ENCODE peak calls at places on chromosomes 7 and 10, in seven cellular contexts. One of them, this sample, is unnamed.

GRCh38 chr10:6833458-6834011 is 253.5 kb upstream of the PRKCQ start:
- DNase-seq in trophoblast cell: no peak
- DNase-seq in IMR-90: no peak
- DNase-seq in neuronal stem cell: no peak
- DNase-seq in mesendoderm: no peak
- DNase-seq in mesenchymal stem cell: no peak
- DNase-seq in H1: no peak
- DNase-seq in this sample: no peak

GRCh38 chr7:82736633-82737032 is 293.1 kb upstream of the CACNA2D1 start:
- DNase-seq in neuronal stem cell: no peak
- DNase-seq in H1: no peak
- DNase-seq in mesendoderm: no peak
- DNase-seq in trophoblast cell: no peak
- DNase-seq in mesenchymal stem cell: no peak
- DNase-seq in IMR-90: no peak
- DNase-seq in this sample: no peak

GRCh38 chr10:11493646-11494045 is 117.8 kb downstream of the USP6NL start:
- DNase-seq in neuronal stem cell: no peak
- DNase-seq in H1: no peak
- DNase-seq in IMR-90: no peak
- DNase-seq in mesendoderm: no peak
- DNase-seq in trophoblast cell: no peak
- DNase-seq in mesenchymal stem cell: no peak
- DNase-seq in this sample: no peak

GRCh38 chr7:99782012-99782953 is 1.7 kb downstream of the CYP3A4 start:
- DNase-seq in mesendoderm: no peak
- DNase-seq in mesenchymal stem cell: no peak
- DNase-seq in trophoblast cell: peak
- DNase-seq in neuronal stem cell: no peak
- DNase-seq in H1: no peak
- DNase-seq in IMR-90: no peak
- DNase-seq in this sample: no peak

GRCh38 chr7:142587578-142588191 is 161.6 kb upstream of the PRSS1 start:
- DNase-seq in mesendoderm: peak
- DNase-seq in H1: no peak
- DNase-seq in mesenchymal stem cell: peak
- DNase-seq in trophoblast cell: peak
- DNase-seq in IMR-90: peak
- DNase-seq in neuronal stem cell: peak
- DNase-seq in this sample: peak

GRCh38 chr7:3283130-3283704 is 17.8 kb upstream of the SDK1 start:
- DNase-seq in trophoblast cell: no peak
- DNase-seq in IMR-90: no peak
- DNase-seq in mesendoderm: no peak
- DNase-seq in H1: no peak
- DNase-seq in neuronal stem cell: no peak
- DNase-seq in mesenchymal stem cell: no peak
- DNase-seq in this sample: no peak

GRCh38 chr10:124691448-124692435 is 52.4 kb downstream of the FAM53B start:
- DNase-seq in mesenchymal stem cell: no peak
- DNase-seq in trophoblast cell: no peak
- DNase-seq in neuronal stem cell: no peak
- DNase-seq in mesendoderm: no peak
- DNase-seq in IMR-90: no peak
- DNase-seq in H1: no peak
- DNase-seq in this sample: no peak

GRCh38 chr10:78815702-78816334 is 252.9 kb upstream of the ZMIZ1 start:
- DNase-seq in mesenchymal stem cell: no peak
- DNase-seq in trophoblast cell: no peak
- DNase-seq in H1: no peak
- DNase-seq in neuronal stem cell: no peak
- DNase-seq in mesendoderm: no peak
- DNase-seq in IMR-90: no peak
- DNase-seq in this sample: no peak

GRCh38 chr7:4633012-4633411 is 49.1 kb upstream of the FOXK1 start:
- DNase-seq in mesenchymal stem cell: no peak
- DNase-seq in neuronal stem cell: no peak
- DNase-seq in trophoblast cell: peak
- DNase-seq in H1: no peak
- DNase-seq in mesendoderm: peak
- DNase-seq in IMR-90: peak
- DNase-seq in this sample: peak

GRCh38 chr10:59668081-59668480 is 41.6 kb downstream of the SLC16A9 start:
- DNase-seq in trophoblast cell: no peak
- DNase-seq in mesenchymal stem cell: peak
- DNase-seq in mesendoderm: peak
- DNase-seq in neuronal stem cell: no peak
- DNase-seq in IMR-90: no peak
- DNase-seq in H1: no peak
- DNase-seq in this sample: no peak

GRCh38 chr7:21746949-21747348 is 198.8 kb downstream of the CDCA7L start:
- DNase-seq in IMR-90: no peak
- DNase-seq in H1: no peak
- DNase-seq in mesendoderm: no peak
- DNase-seq in trophoblast cell: no peak
- DNase-seq in neuronal stem cell: no peak
- DNase-seq in mesenchymal stem cell: no peak
- DNase-seq in this sample: no peak

GRCh38 chr10:92938846-92939245 is 90.5 kb downstream of the EXOC6 start:
- DNase-seq in mesenchymal stem cell: no peak
- DNase-seq in neuronal stem cell: no peak
- DNase-seq in mesendoderm: no peak
- DNase-seq in trophoblast cell: no peak
- DNase-seq in IMR-90: no peak
- DNase-seq in H1: no peak
- DNase-seq in this sample: no peak

GRCh38 chr10:24953350-24954074 is 1.1 kb upstream of the PRTFDC1 start:
- DNase-seq in H1: no peak
- DNase-seq in mesendoderm: no peak
- DNase-seq in trophoblast cell: no peak
- DNase-seq in IMR-90: peak
- DNase-seq in mesenchymal stem cell: no peak
- DNase-seq in neuronal stem cell: no peak
- DNase-seq in this sample: no peak

GRCh38 chr10:99834410-99834809 is 52.0 kb downstream of the ABCC2 start:
- DNase-seq in neuronal stem cell: no peak
- DNase-seq in trophoblast cell: peak
- DNase-seq in mesenchymal stem cell: peak
- DNase-seq in mesendoderm: no peak
- DNase-seq in H1: no peak
- DNase-seq in IMR-90: peak
- DNase-seq in this sample: no peak

GRCh38 chr7:155011081-155011480 is 8.2 kb upstream of the PAXIP1 start:
- DNase-seq in mesendoderm: no peak
- DNase-seq in mesenchymal stem cell: no peak
- DNase-seq in IMR-90: no peak
- DNase-seq in trophoblast cell: no peak
- DNase-seq in neuronal stem cell: no peak
- DNase-seq in H1: no peak
- DNase-seq in this sample: no peak

GRCh38 chr10:61157182-61157581 is 213.2 kb upstream of the RHOBTB1 start:
- DNase-seq in IMR-90: no peak
- DNase-seq in mesendoderm: no peak
- DNase-seq in trophoblast cell: no peak
- DNase-seq in H1: no peak
- DNase-seq in neuronal stem cell: no peak
- DNase-seq in mesenchymal stem cell: no peak
- DNase-seq in this sample: no peak

GRCh38 chr7:48017674-48018073 is 11.2 kb downstream of the SUN3 start:
- DNase-seq in neuronal stem cell: no peak
- DNase-seq in IMR-90: no peak
- DNase-seq in mesendoderm: no peak
- DNase-seq in trophoblast cell: no peak
- DNase-seq in H1: no peak
- DNase-seq in mesenchymal stem cell: no peak
- DNase-seq in this sample: no peak

GRCh38 chr7:140229591-140230516 is 53.1 kb upstream of the KDM7A start:
- DNase-seq in mesenchymal stem cell: no peak
- DNase-seq in trophoblast cell: no peak
- DNase-seq in IMR-90: no peak
- DNase-seq in mesendoderm: peak
- DNase-seq in neuronal stem cell: peak
- DNase-seq in H1: no peak
- DNase-seq in this sample: peak

DNA sequence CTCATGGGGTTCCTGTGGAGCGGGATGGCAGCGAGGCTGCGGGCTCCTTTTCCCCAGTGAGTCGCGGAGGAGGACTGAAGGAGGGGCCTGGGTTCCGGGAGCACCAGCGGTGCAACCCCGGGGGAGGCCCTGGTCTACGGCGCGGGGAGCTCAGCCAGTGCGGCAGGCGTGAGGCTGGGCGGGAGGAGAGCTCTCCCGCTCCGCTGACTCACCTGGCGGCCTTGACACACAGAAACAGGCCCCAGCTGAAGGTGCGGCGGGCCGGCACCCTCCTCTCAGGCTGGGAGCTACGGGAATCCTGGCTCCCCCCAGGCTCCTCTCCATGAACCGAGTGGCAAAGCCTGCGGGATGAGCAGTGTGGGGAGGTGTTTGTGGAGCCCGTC is 6.8 kb upstream of the NOM1 start:
- DNase-seq in trophoblast cell: no peak
- DNase-seq in mesenchymal stem cell: no peak
- DNase-seq in mesendoderm: no peak
- DNase-seq in IMR-90: no peak
- DNase-seq in neuronal stem cell: no peak
- DNase-seq in H1: no peak
- DNase-seq in this sample: peak
- H2AK5ac ChIP-seq in trophoblast cell: no peak
- H2AK5ac ChIP-seq in mesenchymal stem cell: no peak
- H2AK5ac ChIP-seq in mesendoderm: no peak
- H2AK5ac ChIP-seq in IMR-90: no peak
- H2AK5ac ChIP-seq in neuronal stem cell: peak
- H2AK5ac ChIP-seq in H1: no peak
- H2AK5ac ChIP-seq in this sample: no peak

GRCh38 chr7:80374321-80374720 is 137.5 kb downstream of the GNAT3 start:
- DNase-seq in neuronal stem cell: no peak
- DNase-seq in mesendoderm: no peak
- DNase-seq in trophoblast cell: no peak
- DNase-seq in H1: no peak
- DNase-seq in mesenchymal stem cell: no peak
- DNase-seq in IMR-90: no peak
- DNase-seq in this sample: no peak

GRCh38 chr7:80372415-80372814 is 139.4 kb downstream of the GNAT3 start:
- DNase-seq in IMR-90: peak
- DNase-seq in mesenchymal stem cell: peak
- DNase-seq in neuronal stem cell: no peak
- DNase-seq in trophoblast cell: peak
- DNase-seq in mesendoderm: peak
- DNase-seq in H1: no peak
- DNase-seq in this sample: no peak

GRCh38 chr7:80369321-80369720 is 142.5 kb downstream of the GNAT3 start:
- DNase-seq in IMR-90: no peak
- DNase-seq in H1: no peak
- DNase-seq in trophoblast cell: no peak
- DNase-seq in mesendoderm: peak
- DNase-seq in mesenchymal stem cell: no peak
- DNase-seq in neuronal stem cell: no peak
- DNase-seq in this sample: no peak

GRCh38 chr7:80373431-80374032 is 138.3 kb downstream of the GNAT3 start:
- DNase-seq in mesenchymal stem cell: no peak
- DNase-seq in H1: no peak
- DNase-seq in trophoblast cell: no peak
- DNase-seq in IMR-90: no peak
- DNase-seq in neuronal stem cell: no peak
- DNase-seq in mesendoderm: peak
- DNase-seq in this sample: no peak

GRCh38 chr7:80370587-80370986 is 141.3 kb downstream of the GNAT3 start:
- DNase-seq in neuronal stem cell: no peak
- DNase-seq in trophoblast cell: no peak
- DNase-seq in H1: no peak
- DNase-seq in IMR-90: no peak
- DNase-seq in mesenchymal stem cell: no peak
- DNase-seq in mesendoderm: no peak
- DNase-seq in this sample: no peak
- H2AK5ac ChIP-seq in neuronal stem cell: no peak
- H2AK5ac ChIP-seq in trophoblast cell: no peak
- H2AK5ac ChIP-seq in H1: no peak
- H2AK5ac ChIP-seq in IMR-90: no peak
- H2AK5ac ChIP-seq in mesenchymal stem cell: no peak
- H2AK5ac ChIP-seq in mesendoderm: no peak
- H2AK5ac ChIP-seq in this sample: no peak

DNA sequence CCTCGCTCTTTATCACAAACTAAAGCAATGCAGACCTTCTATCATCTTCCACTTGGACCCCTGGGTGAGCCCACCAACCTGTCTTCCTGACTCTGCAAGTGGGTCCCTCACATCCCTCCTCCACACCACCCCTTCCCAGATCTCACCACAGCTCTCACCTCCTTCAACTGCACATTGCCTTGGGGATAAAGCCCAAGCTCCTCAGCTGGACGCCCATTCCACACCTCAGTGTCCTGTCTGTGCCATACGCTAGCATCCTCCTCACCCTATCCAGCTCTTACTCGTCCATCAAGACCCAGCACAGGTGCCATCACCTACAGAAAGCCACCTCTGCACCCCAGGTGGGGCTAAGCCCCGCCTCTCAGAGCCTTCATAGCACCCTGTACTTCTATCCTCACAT is 141.0 kb upstream of the LANCL2 start:
- DNase-seq in neuronal stem cell: no peak
- DNase-seq in mesendoderm: no peak
- DNase-seq in mesenchymal stem cell: no peak
- DNase-seq in trophoblast cell: no peak
- DNase-seq in IMR-90: no peak
- DNase-seq in H1: no peak
- DNase-seq in this sample: no peak
- H2AK5ac ChIP-seq in neuronal stem cell: no peak
- H2AK5ac ChIP-seq in mesendoderm: no peak
- H2AK5ac ChIP-seq in mesenchymal stem cell: no peak
- H2AK5ac ChIP-seq in trophoblast cell: no peak
- H2AK5ac ChIP-seq in IMR-90: no peak
- H2AK5ac ChIP-seq in H1: no peak
- H2AK5ac ChIP-seq in this sample: no peak

DNA sequence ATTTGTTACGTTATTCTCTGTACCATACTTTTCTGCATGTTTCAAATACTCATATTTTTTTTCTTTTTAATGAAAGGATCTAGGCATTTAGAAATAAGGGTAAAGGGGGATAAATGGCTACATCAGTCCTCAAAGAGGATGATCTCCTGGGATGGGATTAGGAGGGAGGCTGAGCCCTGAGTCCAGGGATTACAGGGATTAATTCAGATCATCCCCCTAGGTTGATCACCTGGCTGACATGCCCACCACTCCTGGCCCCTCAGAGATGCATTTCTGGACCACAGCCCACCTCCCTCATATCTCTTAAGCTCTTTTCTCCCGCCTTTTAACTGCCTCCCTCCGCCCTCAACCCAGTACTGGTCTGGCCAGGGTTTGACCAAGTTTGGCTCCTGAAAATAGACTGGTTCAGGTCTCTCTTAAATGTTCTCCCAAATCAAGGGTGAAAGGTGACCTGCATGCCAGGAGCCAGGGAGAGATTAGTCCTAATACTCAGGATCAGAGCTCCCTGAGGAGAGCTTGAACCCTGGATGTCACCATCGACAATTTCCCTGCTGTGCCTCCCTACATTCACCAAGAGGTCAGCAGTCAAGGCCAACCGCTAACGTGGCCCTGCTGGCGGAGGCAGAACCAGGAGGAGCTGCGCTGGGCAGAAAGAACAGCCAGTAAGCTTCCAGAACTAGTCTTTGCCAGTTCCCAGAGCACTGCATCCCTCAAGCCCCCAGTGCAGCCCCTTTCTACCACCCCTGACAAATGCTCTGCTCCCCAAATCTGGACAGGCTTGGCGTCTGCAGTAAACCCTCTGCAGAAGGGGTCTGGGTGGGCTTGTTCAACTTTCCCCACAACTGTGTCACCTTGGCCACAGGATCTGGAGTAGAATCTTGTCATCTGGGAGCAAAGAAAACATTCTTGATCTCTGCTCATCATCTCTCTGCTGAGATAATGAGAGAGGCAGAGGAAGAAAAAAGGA is 3.0 kb upstream of the CCDC136 start:
- DNase-seq in mesendoderm: no peak
- DNase-seq in IMR-90: no peak
- DNase-seq in H1: no peak
- DNase-seq in mesenchymal stem cell: no peak
- DNase-seq in trophoblast cell: no peak
- DNase-seq in neuronal stem cell: no peak
- DNase-seq in this sample: no peak
- H2AK5ac ChIP-seq in mesendoderm: no peak
- H2AK5ac ChIP-seq in IMR-90: no peak
- H2AK5ac ChIP-seq in H1: no peak
- H2AK5ac ChIP-seq in mesenchymal stem cell: no peak
- H2AK5ac ChIP-seq in trophoblast cell: no peak
- H2AK5ac ChIP-seq in neuronal stem cell: no peak
- H2AK5ac ChIP-seq in this sample: no peak